ENCODE peak calls at places on chromosomes 3 and 15, in eight cellular contexts. C, B, L, Z, Q, I, D and O are unnamed samples.

GRCh38 chr3:108152261-108152660 is 61.4 kb upstream of the CD47 start:
- DNase-seq in D (no peak), B (no peak), I (no peak), Z (no peak), Q (no peak), C (no peak), L (no peak), O (no peak)

GRCh38 chr3:126454799-126455198 is 20.9 kb downstream of the ZXDC start:
- DNase-seq in C (no peak), L (no peak), Q (no peak), B (no peak), I (peak), Z (no peak), D (no peak), O (no peak)

GRCh38 chr15:47609693-47610092 is 107.6 kb upstream of the SEMA6D start:
- DNase-seq in B (no peak), D (no peak), C (no peak), I (no peak), Z (peak), Q (no peak), L (no peak), O (no peak)

GRCh38 chr15:100663550-100664335 is 61.4 kb downstream of the ASB7 start:
- DNase-seq in B (no peak), Q (no peak), D (no peak), C (no peak), I (no peak), Z (no peak), L (no peak), O (no peak)

GRCh38 chr3:32453346-32453745 is 49.3 kb downstream of the CMTM6 start:
- DNase-seq in L (no peak), I (peak), C (no peak), B (no peak), D (no peak), Q (no peak), Z (no peak), O (no peak)

GRCh38 chr3:178392553-178392952 is 143.7 kb upstream of the KCNMB2 start:
- DNase-seq in I (peak), Z (no peak), Q (peak), B (no peak), L (no peak), D (no peak), C (no peak), O (no peak)

GRCh38 chr3:72892870-72893269 is 5.0 kb downstream of the GXYLT2 start:
- DNase-seq in Q (no peak), Z (no peak), D (peak), C (peak), I (peak), L (no peak), B (no peak), O (no peak)

GRCh38 chr3:58535531-58536500 is 1.2 kb downstream of the ACOX2 start:
- DNase-seq in D (no peak), Z (peak), C (no peak), I (no peak), L (no peak), B (no peak), Q (no peak), O (no peak)

GRCh38 chr15:45115312-45115820 is 1.2 kb downstream of the DUOXA2 start:
- DNase-seq in C (no peak), Q (no peak), L (no peak), B (no peak), I (no peak), Z (no peak), D (no peak), O (no peak)

GRCh38 chr3:126488205-126488604 is 12.5 kb upstream of the ZXDC start:
- DNase-seq in Q (no peak), D (peak), I (no peak), B (no peak), C (no peak), L (no peak), Z (no peak), O (no peak)

GRCh38 chr15:94383706-94384105 is 152.3 kb downstream of the MCTP2 start:
- DNase-seq in B (no peak), I (no peak), D (no peak), Q (peak), Z (no peak), L (no peak), C (no peak), O (no peak)

GRCh38 chr15:71775857-71776256 is 34.5 kb upstream of the NR2E3 start:
- DNase-seq in Z (no peak), D (no peak), Q (no peak), C (no peak), I (no peak), B (no peak), L (no peak), O (no peak)

GRCh38 chr15:39720721-39721611 is 61.7 kb downstream of the FSIP1 start:
- DNase-seq in I (peak), C (no peak), Z (no peak), L (no peak), D (no peak), B (no peak), Q (peak), O (no peak)

GRCh38 chr3:128929364-128929763 is 49.9 kb downstream of the ACAD9 start:
- DNase-seq in Q (no peak), I (no peak), D (no peak), L (no peak), B (no peak), Z (no peak), C (no peak), O (no peak)

GRCh38 chr3:66195347-66195783 is 25.4 kb upstream of the SLC25A26 start:
- DNase-seq in Q (no peak), Z (peak), L (no peak), C (peak), B (no peak), I (peak), D (peak), O (peak)

GRCh38 chr3:148950806-148951205 is 40.5 kb upstream of the GYG1 start:
- DNase-seq in I (peak), L (no peak), B (peak), D (peak), C (peak), Q (no peak), Z (no peak), O (no peak)

GRCh38 chr3:99865321-99865720 is 47.7 kb downstream of the CMSS1 start:
- DNase-seq in C (no peak), I (peak), Q (no peak), L (no peak), D (no peak), Z (no peak), B (no peak), O (no peak)

GRCh38 chr3:107861422-107861821 is 229.4 kb downstream of the CD47 start:
- DNase-seq in Z (no peak), C (no peak), B (no peak), L (no peak), I (no peak), D (no peak), Q (no peak), O (no peak)

GRCh38 chr3:141045008-141045641 is 6.0 kb upstream of the SPSB4 start:
- DNase-seq in Z (no peak), B (no peak), Q (no peak), C (no peak), L (no peak), I (no peak), D (no peak), O (peak)

GRCh38 chr3:52663098-52663497 is 22.6 kb downstream of the PBRM1 start:
- DNase-seq in B (no peak), Z (no peak), D (no peak), Q (no peak), I (no peak), L (no peak), C (no peak), O (no peak)

GRCh38 chr15:78265752-78266224 is 1.4 kb downstream of the DNAJA4 start:
- DNase-seq in I (peak), C (no peak), Z (no peak), L (no peak), Q (peak), B (no peak), D (no peak), O (no peak)

GRCh38 chr15:70341566-70341965 is 243.8 kb upstream of the TLE3 start:
- DNase-seq in Z (no peak), D (no peak), I (no peak), B (no peak), C (no peak), L (no peak), Q (no peak), O (no peak)

GRCh38 chr3:72432271-72432670 is 416.0 kb downstream of the SHQ1 start:
- DNase-seq in Q (no peak), D (no peak), I (no peak), Z (no peak), B (no peak), L (no peak), C (no peak), O (no peak)

GRCh38 chr3:185153170-185153733 is 392 bp upstream of the C3orf70 start:
- DNase-seq in I (peak), B (no peak), L (no peak), C (peak), Z (peak), D (peak), Q (no peak), O (peak)

GRCh38 chr3:14439501-14440167 is 37.2 kb downstream of the SLC6A6 start:
- DNase-seq in Z (peak), Q (no peak), B (no peak), D (peak), I (peak), C (no peak), L (no peak), O (no peak)

GRCh38 chr3:126130981-126131750 is 47.2 kb upstream of the SLC41A3 start:
- DNase-seq in I (no peak), D (no peak), C (no peak), Z (peak), B (no peak), L (no peak), Q (no peak), O (no peak)

GRCh38 chr3:53841296-53841695 is 4.9 kb downstream of the CHDH start:
- DNase-seq in B (no peak), Q (no peak), C (no peak), I (no peak), D (no peak), Z (peak), L (no peak), O (no peak)

GRCh38 chr3:195886181-195887141 is 21.9 kb downstream of the TNK2 start:
- DNase-seq in I (peak), C (no peak), Z (no peak), B (no peak), L (no peak), Q (no peak), D (no peak), O (no peak)

GRCh38 chr3:128996200-128996599 is 2.3 kb upstream of the CFAP92 start:
- DNase-seq in I (no peak), C (no peak), D (no peak), Z (no peak), L (no peak), B (no peak), Q (no peak), O (no peak)

GRCh38 chr3:155202626-155203025 is 90.9 kb downstream of the STRIT1 start:
- DNase-seq in L (no peak), Z (no peak), D (no peak), I (peak), B (no peak), Q (no peak), C (no peak), O (no peak)

GRCh38 chr15:38588672-38589071 is 24.1 kb upstream of the RASGRP1 start:
- DNase-seq in C (no peak), I (no peak), Z (no peak), D (no peak), B (no peak), L (no peak), Q (no peak), O (no peak)

GRCh38 chr3:153901152-153901551 is 220.0 kb upstream of the ARHGEF26 start:
- DNase-seq in Q (peak), B (no peak), D (peak), I (no peak), L (no peak), C (no peak), Z (no peak), O (no peak)

GRCh38 chr3:50639055-50639494 is 22.1 kb downstream of the MAPKAPK3 start:
- DNase-seq in Q (no peak), C (no peak), D (no peak), Z (no peak), I (peak), B (no peak), L (no peak), O (no peak)

GRCh38 chr3:44058022-44058867 is 183.4 kb upstream of the TOPAZ1 start:
- DNase-seq in B (peak), D (peak), Z (peak), Q (peak), I (peak), L (no peak), C (peak), O (peak)

GRCh38 chr3:108590443-108590842 is 921 bp downstream of the DZIP3 start:
- DNase-seq in B (peak), C (peak), Q (peak), Z (no peak), L (no peak), I (no peak), D (peak), O (peak)

GRCh38 chr3:100693225-100693624 is 16.1 kb upstream of the TFG start:
- DNase-seq in B (no peak), D (no peak), C (no peak), I (no peak), Q (no peak), Z (no peak), L (no peak), O (no peak)

GRCh38 chr3:28267984-28268849 is 26.8 kb downstream of the CMC1 start:
- DNase-seq in L (no peak), I (no peak), Q (no peak), D (peak), B (no peak), C (peak), Z (peak), O (no peak)
- TF ChIP-seq CTCF in L (no peak), I (no peak), Q (peak), D (no peak), B (no peak), C (no peak), Z (no peak), O (no peak)

GRCh38 chr15:52466134-52466701 is 62.5 kb downstream of the MYO5A start:
- DNase-seq in L (no peak), B (peak), I (no peak), Q (no peak), D (no peak), C (peak), Z (peak), O (peak)
- TF ChIP-seq CTCF in L (no peak), B (peak), I (no peak), Q (peak), D (no peak), C (no peak), Z (no peak), O (peak)

GRCh38 chr15:80578206-80578595 is 116.9 kb upstream of the ABHD17C start:
- DNase-seq in D (no peak), L (no peak), Z (no peak), C (no peak), I (no peak), Q (no peak), B (no peak), O (no peak)
- TF ChIP-seq CTCF in D (no peak), L (no peak), Z (no peak), C (no peak), I (no peak), Q (no peak), B (no peak), O (no peak)

DNA sequence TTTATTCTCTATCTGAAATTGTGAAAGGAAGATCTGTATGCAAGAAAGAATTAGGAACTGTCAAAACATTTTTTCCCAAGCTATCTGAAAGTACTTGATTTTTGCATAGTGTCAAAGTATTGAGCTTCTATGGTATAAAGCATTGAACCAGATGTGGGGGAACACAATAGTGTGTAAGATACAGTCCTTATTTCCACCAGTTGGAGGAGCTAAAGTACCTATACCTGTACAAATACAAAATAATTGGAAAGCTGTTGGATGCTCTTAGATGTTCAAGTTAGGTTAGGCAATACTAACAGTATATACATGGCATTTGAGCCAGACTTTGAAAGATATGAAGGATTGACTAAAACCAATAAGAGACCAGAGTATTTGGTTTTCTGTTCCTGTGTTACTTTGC is 148.4 kb downstream of the B3GALNT1 start:
- DNase-seq in L (no peak), Q (no peak), D (peak), B (peak), Z (no peak), C (peak), I (peak), O (peak)
- TF ChIP-seq CTCF in L (no peak), Q (peak), D (peak), B (peak), Z (no peak), C (peak), I (peak), O (peak)

DNA sequence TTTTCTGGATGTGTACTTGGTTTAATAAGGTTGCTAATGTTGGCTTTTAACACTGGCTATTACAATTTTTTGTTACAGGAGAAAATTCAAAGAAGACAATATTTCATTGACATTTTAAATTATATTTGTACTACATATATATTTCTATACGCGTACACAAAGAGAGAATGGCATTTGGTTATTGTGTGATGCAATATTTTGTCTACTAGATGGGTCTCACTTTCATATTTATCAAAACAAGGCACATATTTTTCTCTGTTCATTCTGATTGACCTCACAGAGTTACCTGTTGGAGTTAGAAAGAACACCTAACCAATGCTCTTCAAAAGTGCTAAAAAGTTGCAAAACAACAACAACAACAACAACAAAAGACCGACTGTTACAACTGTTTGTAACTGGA is 50.2 kb upstream of the VGLL3 start:
- DNase-seq in C (no peak), Q (no peak), B (no peak), L (no peak), Z (no peak), I (no peak), D (no peak), O (no peak)
- TF ChIP-seq CTCF in C (no peak), Q (peak), B (peak), L (no peak), Z (no peak), I (no peak), D (no peak), O (no peak)

DNA sequence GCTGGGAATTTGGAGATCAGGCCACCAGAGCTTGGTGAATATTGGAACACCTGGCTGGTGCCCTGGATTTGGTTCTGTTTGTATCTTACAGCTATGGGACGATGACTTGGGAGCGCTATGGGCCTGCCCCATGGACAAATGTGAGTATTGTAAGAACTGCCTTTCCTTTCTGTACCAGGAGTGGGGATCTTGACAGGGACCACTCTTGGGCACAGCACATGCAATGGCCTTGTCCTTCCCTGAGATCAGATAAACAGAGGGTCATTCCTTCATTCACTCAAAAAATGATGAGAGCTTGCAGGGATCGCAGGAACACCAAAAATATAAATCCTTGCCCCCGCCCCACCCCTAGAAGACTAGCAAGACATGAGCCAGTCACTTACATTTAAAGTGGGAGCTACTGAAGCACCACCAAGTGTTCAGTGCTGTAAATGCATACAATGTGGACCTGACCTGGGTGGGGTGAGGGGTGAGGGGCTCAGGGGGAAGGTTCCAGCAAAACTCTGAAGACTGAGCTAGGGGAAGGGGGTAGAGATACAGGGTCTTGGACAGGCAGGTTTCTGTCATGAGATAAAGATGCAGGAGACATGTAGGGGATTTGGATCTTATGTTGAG is 2.7 kb upstream of the CRELD1 start:
- DNase-seq in Q (no peak), I (no peak), Z (no peak), L (no peak), C (no peak), D (peak), B (no peak), O (no peak)
- TF ChIP-seq CTCF in Q (peak), I (peak), Z (peak), L (no peak), C (no peak), D (peak), B (peak), O (peak)

DNA sequence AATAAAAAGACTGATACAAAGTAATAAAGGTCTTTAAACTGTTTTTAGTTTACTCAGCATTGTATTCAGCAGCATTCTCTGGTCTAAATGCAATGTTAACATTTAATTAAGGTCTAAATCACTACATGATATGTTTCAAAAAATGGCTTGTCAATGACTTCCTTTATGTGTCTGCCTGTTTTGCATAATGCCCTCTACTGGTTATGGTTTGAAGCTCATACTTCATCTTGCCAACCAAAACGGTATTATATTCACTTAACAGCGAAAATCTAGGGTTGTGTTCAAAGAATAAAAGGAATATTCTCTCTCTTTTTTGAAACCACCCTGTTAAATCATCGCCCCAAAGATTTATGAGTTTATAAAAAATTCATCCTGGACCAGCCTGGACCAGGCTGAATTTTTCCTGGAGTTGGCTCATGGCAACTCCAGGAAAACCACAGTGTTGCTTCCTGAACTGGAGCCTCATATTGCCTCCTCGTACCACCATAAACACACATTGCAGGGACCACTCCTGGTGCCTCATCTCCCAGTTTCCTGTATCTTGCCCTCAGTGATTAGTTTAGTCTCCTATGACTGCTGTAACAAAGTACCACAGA is 6.7 kb upstream of the NCEH1 start:
- DNase-seq in B (peak), C (no peak), D (peak), Z (no peak), I (no peak), L (no peak), Q (no peak), O (no peak)
- TF ChIP-seq CTCF in B (peak), C (peak), D (peak), Z (no peak), I (peak), L (peak), Q (peak), O (no peak)